ENCODE peak calls at places on chromosomes 12 and 14, in six cellular contexts. One of them, this sample, is unnamed.

GRCh38 chr14:51419685-51420084 is 179.6 kb downstream of the TMX1 start:
- DNase-seq in astrocyte of the spinal cord: no peak
- DNase-seq in transverse colon: no peak
- DNase-seq in SK-N-SH: no peak
- DNase-seq in hepatocyte: no peak
- DNase-seq in AG09309: no peak
- DNase-seq in this sample: no peak

GRCh38 chr12:108815875-108816594 is 41.3 kb downstream of the SSH1 start:
- DNase-seq in astrocyte of the spinal cord: no peak
- DNase-seq in transverse colon: no peak
- DNase-seq in SK-N-SH: no peak
- DNase-seq in hepatocyte: no peak
- DNase-seq in AG09309: no peak
- DNase-seq in this sample: no peak

GRCh38 chr14:102878970-102879460 is 43.4 kb upstream of the AMN start:
- DNase-seq in astrocyte of the spinal cord: no peak
- DNase-seq in transverse colon: peak; percentile 71
- DNase-seq in SK-N-SH: no peak
- DNase-seq in hepatocyte: peak; percentile 44
- DNase-seq in AG09309: no peak
- DNase-seq in this sample: no peak

GRCh38 chr12:25065035-25065434 is 116.1 kb upstream of the BCAT1 start:
- DNase-seq in astrocyte of the spinal cord: no peak
- DNase-seq in transverse colon: no peak
- DNase-seq in SK-N-SH: no peak
- DNase-seq in hepatocyte: no peak
- DNase-seq in AG09309: no peak
- DNase-seq in this sample: no peak

GRCh38 chr12:88052686-88053085 is 23.5 kb upstream of the C12orf50 start:
- DNase-seq in astrocyte of the spinal cord: peak; percentile 46
- DNase-seq in transverse colon: peak; percentile 13
- DNase-seq in SK-N-SH: peak; percentile 30
- DNase-seq in hepatocyte: peak; percentile 42
- DNase-seq in AG09309: no peak
- DNase-seq in this sample: peak; percentile 71

GRCh38 chr12:56723889-56724659 is 1.0 kb downstream of the NACA start:
- DNase-seq in astrocyte of the spinal cord: peak; percentile 65
- DNase-seq in transverse colon: peak; percentile 59
- DNase-seq in SK-N-SH: no peak
- DNase-seq in hepatocyte: peak; percentile 75
- DNase-seq in AG09309: peak; percentile 55
- DNase-seq in this sample: peak; percentile 40

GRCh38 chr14:32254952-32255679 is 52.0 kb upstream of the RNU6-8 start:
- DNase-seq in astrocyte of the spinal cord: peak; percentile 77
- DNase-seq in transverse colon: peak; percentile 71
- DNase-seq in SK-N-SH: peak; percentile 76
- DNase-seq in hepatocyte: peak; percentile 85
- DNase-seq in AG09309: peak; percentile 28
- DNase-seq in this sample: peak; percentile 73

GRCh38 chr14:56150645-56151345 is 32.6 kb downstream of the PELI2 start:
- DNase-seq in astrocyte of the spinal cord: no peak
- DNase-seq in transverse colon: no peak
- DNase-seq in SK-N-SH: no peak
- DNase-seq in hepatocyte: no peak
- DNase-seq in AG09309: no peak
- DNase-seq in this sample: no peak

GRCh38 chr12:51442324-51442723 is 17.7 kb downstream of the SLC4A8 start:
- DNase-seq in astrocyte of the spinal cord: peak; percentile 57
- DNase-seq in transverse colon: no peak
- DNase-seq in SK-N-SH: no peak
- DNase-seq in hepatocyte: peak; percentile 49
- DNase-seq in AG09309: peak; percentile 2
- DNase-seq in this sample: no peak

GRCh38 chr12:124478985-124479645 is 88.3 kb downstream of the NCOR2 start:
- DNase-seq in astrocyte of the spinal cord: no peak
- DNase-seq in transverse colon: no peak
- DNase-seq in SK-N-SH: no peak
- DNase-seq in hepatocyte: no peak
- DNase-seq in AG09309: no peak
- DNase-seq in this sample: no peak

GRCh38 chr12:106851306-106851705 is 76.8 kb downstream of the RIC8B start:
- DNase-seq in astrocyte of the spinal cord: no peak
- DNase-seq in transverse colon: no peak
- DNase-seq in SK-N-SH: no peak
- DNase-seq in hepatocyte: no peak
- DNase-seq in AG09309: no peak
- DNase-seq in this sample: no peak

GRCh38 chr14:22979748-22980392 is 2.5 kb downstream of the AJUBA start:
- DNase-seq in astrocyte of the spinal cord: no peak
- DNase-seq in transverse colon: no peak
- DNase-seq in SK-N-SH: no peak
- DNase-seq in hepatocyte: no peak
- DNase-seq in AG09309: no peak
- DNase-seq in this sample: no peak

GRCh38 chr14:22978873-22979671 is 3.3 kb downstream of the AJUBA start:
- DNase-seq in astrocyte of the spinal cord: no peak
- DNase-seq in transverse colon: no peak
- DNase-seq in SK-N-SH: no peak
- DNase-seq in hepatocyte: peak; percentile 46
- DNase-seq in AG09309: no peak
- DNase-seq in this sample: no peak

GRCh38 chr14:22977684-22978486 is 4.5 kb downstream of the AJUBA start:
- DNase-seq in astrocyte of the spinal cord: peak; percentile 57
- DNase-seq in transverse colon: peak; percentile 52
- DNase-seq in SK-N-SH: peak; percentile 47
- DNase-seq in hepatocyte: peak; percentile 93
- DNase-seq in AG09309: no peak
- DNase-seq in this sample: no peak

GRCh38 chr14:22977434-22977683 is 5.0 kb downstream of the AJUBA start:
- DNase-seq in astrocyte of the spinal cord: no peak
- DNase-seq in transverse colon: no peak
- DNase-seq in SK-N-SH: no peak
- DNase-seq in hepatocyte: no peak
- DNase-seq in AG09309: no peak
- DNase-seq in this sample: no peak

DNA sequence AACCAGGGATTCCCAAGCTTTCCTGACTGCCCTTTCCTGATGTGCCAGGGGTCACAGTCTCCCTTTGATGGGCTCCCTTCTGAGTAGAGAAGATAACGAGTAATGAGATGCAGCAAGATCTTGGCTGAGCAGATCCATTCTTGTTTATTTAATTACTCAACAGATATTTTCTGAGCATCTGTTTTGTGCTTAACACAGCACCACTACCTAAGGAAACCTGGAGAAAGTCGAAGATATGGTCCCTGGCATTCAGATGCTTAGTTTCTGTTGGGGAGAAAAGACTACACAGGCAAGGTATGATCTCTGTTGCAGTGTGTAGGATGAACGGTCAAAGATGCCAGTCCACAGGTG is 3.9 kb downstream of the AJUBA start:
- DNase-seq in astrocyte of the spinal cord: no peak
- DNase-seq in transverse colon: no peak
- DNase-seq in SK-N-SH: no peak
- DNase-seq in hepatocyte: no peak
- DNase-seq in AG09309: no peak
- DNase-seq in this sample: no peak
- H3K4me3 ChIP-seq in astrocyte of the spinal cord: no peak overlapping the region
- H3K4me3 ChIP-seq in transverse colon: no peak overlapping the region
- H3K4me3 ChIP-seq in SK-N-SH: no peak overlapping the region
- H3K4me3 ChIP-seq in hepatocyte: no peak overlapping the region
- H3K4me3 ChIP-seq in AG09309: no peak overlapping the region
- H3K4me3 ChIP-seq in this sample: no peak overlapping the region

DNA sequence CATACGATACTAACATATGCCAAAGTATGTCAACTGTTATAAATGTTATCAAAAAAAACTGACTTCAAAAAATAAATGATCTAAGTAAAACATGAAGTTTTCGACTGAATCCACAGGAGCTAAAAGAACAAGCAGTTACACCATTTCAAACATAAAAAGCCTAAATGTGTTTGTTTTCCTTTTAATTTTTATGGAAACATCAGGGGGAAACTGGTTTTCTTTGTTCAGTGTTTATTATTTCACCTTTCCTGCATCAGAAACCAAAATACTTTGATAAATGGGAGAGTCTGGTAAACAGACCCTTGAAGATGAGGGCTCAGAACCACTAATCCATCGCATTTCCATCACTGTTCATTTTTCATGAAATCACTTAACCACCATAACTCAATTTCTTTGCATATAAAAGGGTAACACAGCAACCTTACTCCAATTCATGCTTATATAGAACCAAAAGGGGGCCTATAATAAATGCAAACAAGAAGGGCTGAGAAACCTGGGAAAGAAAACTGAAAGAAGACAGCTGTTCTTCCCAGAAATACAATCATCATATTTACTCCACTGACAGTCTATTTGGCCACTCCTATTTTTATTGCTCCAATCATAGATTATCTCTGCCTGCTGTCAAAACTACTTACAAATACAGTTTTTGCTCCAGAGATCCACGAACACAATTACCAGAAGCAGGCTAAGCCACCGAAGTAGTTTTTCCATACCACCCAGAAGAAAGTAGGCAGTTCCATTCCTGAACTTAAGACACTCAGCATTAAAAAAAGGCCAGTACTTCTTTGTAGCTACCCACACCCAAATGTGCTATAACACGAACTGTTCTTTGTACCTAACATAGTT is 16.9 kb downstream of the FGD6 start:
- DNase-seq in astrocyte of the spinal cord: no peak
- DNase-seq in transverse colon: no peak
- DNase-seq in SK-N-SH: no peak
- DNase-seq in hepatocyte: no peak
- DNase-seq in AG09309: no peak
- DNase-seq in this sample: no peak
- H3K4me3 ChIP-seq in astrocyte of the spinal cord: no peak overlapping the region
- H3K4me3 ChIP-seq in transverse colon: no peak overlapping the region
- H3K4me3 ChIP-seq in SK-N-SH: no peak overlapping the region
- H3K4me3 ChIP-seq in hepatocyte: no peak overlapping the region
- H3K4me3 ChIP-seq in AG09309: no peak overlapping the region
- H3K4me3 ChIP-seq in this sample: no peak overlapping the region

DNA sequence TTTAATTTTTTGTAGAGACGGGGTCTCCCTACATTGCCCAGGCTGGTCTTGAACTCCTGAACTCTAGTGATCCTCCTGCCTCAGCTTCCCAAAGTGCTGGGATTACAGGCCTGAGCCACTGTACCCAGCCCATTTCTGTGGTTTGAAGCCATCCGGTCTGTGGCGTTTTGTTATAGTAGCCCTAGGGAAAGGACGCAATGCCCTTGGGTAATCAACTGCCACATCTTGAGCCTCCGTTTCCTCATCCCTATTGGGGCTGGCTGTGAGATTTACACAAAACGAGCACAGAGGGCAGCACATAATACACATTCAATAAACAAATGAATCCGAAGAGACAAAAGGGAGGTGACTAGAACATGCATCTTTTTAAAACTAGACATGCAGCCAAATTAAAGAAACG is 119.2 kb downstream of the RBM19 start:
- DNase-seq in astrocyte of the spinal cord: no peak
- DNase-seq in transverse colon: no peak
- DNase-seq in SK-N-SH: no peak
- DNase-seq in hepatocyte: no peak
- DNase-seq in AG09309: no peak
- DNase-seq in this sample: no peak
- H3K4me3 ChIP-seq in astrocyte of the spinal cord: no peak overlapping the region
- H3K4me3 ChIP-seq in transverse colon: no peak overlapping the region
- H3K4me3 ChIP-seq in SK-N-SH: no peak overlapping the region
- H3K4me3 ChIP-seq in hepatocyte: no peak overlapping the region
- H3K4me3 ChIP-seq in AG09309: no peak overlapping the region
- H3K4me3 ChIP-seq in this sample: no peak overlapping the region

DNA sequence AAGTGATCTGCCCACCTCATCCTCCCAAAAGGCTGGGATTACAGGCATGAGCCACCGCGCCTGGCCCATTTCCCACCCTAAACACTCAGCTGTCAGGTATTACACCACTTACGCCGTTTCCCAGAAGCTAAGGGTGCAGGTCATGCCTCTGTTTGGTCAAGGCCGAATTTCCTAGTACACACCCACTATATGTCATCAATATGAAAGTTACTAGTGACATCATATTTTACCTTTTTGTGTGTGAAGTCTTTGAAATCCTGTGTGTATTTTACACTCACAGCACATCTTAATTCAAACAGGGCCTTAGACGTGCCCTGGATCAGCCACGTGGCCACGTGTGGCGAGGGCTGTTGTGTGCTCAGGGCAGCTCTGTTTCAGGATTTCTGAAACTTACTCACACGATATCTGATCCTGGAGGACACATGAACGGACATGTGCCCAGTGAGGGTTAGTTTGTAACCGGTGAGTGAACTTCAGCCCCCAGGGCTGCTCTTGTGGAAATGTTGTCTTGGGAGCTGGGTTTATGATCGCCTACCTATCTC is 51.8 kb downstream of the GLT1D1 start:
- DNase-seq in astrocyte of the spinal cord: no peak
- DNase-seq in transverse colon: no peak
- DNase-seq in SK-N-SH: no peak
- DNase-seq in hepatocyte: peak; percentile 73
- DNase-seq in AG09309: no peak
- DNase-seq in this sample: no peak
- H3K4me3 ChIP-seq in astrocyte of the spinal cord: no peak overlapping the region
- H3K4me3 ChIP-seq in transverse colon: no peak overlapping the region
- H3K4me3 ChIP-seq in SK-N-SH: no peak overlapping the region
- H3K4me3 ChIP-seq in hepatocyte: no peak overlapping the region
- H3K4me3 ChIP-seq in AG09309: no peak overlapping the region
- H3K4me3 ChIP-seq in this sample: no peak overlapping the region

GRCh38 chr12:113232787-113233585 is 11.7 kb downstream of the TPCN1 start:
- DNase-seq in astrocyte of the spinal cord: peak; percentile 61
- DNase-seq in transverse colon: peak; percentile 44
- DNase-seq in SK-N-SH: no peak
- DNase-seq in hepatocyte: no peak
- DNase-seq in AG09309: no peak
- DNase-seq in this sample: no peak
- H3K4me3 ChIP-seq in astrocyte of the spinal cord: no peak overlapping the region
- H3K4me3 ChIP-seq in transverse colon: no peak overlapping the region
- H3K4me3 ChIP-seq in SK-N-SH: no peak overlapping the region
- H3K4me3 ChIP-seq in hepatocyte: no peak overlapping the region
- H3K4me3 ChIP-seq in AG09309: no peak overlapping the region
- H3K4me3 ChIP-seq in this sample: no peak overlapping the region

This sample was measured in BE2C.